ENCODE peak calls at places on chromosome 17, in nine cellular contexts. One of them, this sample, is unnamed.

GRCh38 chr17:79536212-79536840 is 74.5 kb downstream of the RBFOX3 start:
- DNase-seq in AG04450: no peak
- DNase-seq in heart right ventricle: no peak
- DNase-seq in left lung: no peak
- DNase-seq in tibial nerve: no peak
- DNase-seq in upper lobe of right lung: no peak
- DNase-seq in A549: no peak
- DNase-seq in SK-N-SH: peak
- DNase-seq in HCT116: no peak
- DNase-seq in this sample: peak

GRCh38 chr17:61149862-61150362 is 249.7 kb upstream of the TBX2 start:
- DNase-seq in tibial nerve: no peak
- DNase-seq in AG04450: no peak
- DNase-seq in heart right ventricle: no peak
- DNase-seq in HCT116: no peak
- DNase-seq in A549: no peak
- DNase-seq in left lung: no peak
- DNase-seq in upper lobe of right lung: no peak
- DNase-seq in SK-N-SH: peak
- DNase-seq in this sample: no peak

GRCh38 chr17:73005360-73005759 is 87.1 kb downstream of the SLC39A11 start:
- DNase-seq in upper lobe of right lung: no peak
- DNase-seq in AG04450: no peak
- DNase-seq in A549: no peak
- DNase-seq in tibial nerve: no peak
- DNase-seq in SK-N-SH: no peak
- DNase-seq in left lung: no peak
- DNase-seq in heart right ventricle: no peak
- DNase-seq in HCT116: no peak
- DNase-seq in this sample: no peak

GRCh38 chr17:75872434-75873351 is 5.7 kb downstream of the TRIM47 start:
- DNase-seq in AG04450: no peak
- DNase-seq in left lung: peak
- DNase-seq in SK-N-SH: peak
- DNase-seq in tibial nerve: peak
- DNase-seq in HCT116: no peak
- DNase-seq in upper lobe of right lung: peak
- DNase-seq in A549: peak
- DNase-seq in heart right ventricle: peak
- DNase-seq in this sample: peak

GRCh38 chr17:61164517-61164916 is 235.1 kb upstream of the TBX2 start:
- DNase-seq in HCT116: no peak
- DNase-seq in upper lobe of right lung: no peak
- DNase-seq in tibial nerve: no peak
- DNase-seq in heart right ventricle: no peak
- DNase-seq in left lung: no peak
- DNase-seq in SK-N-SH: no peak
- DNase-seq in AG04450: no peak
- DNase-seq in A549: no peak
- DNase-seq in this sample: no peak

GRCh38 chr17:76726231-76726765 is at the start of gene JMJD6:
- DNase-seq in AG04450: peak
- DNase-seq in heart right ventricle: peak
- DNase-seq in A549: peak
- DNase-seq in left lung: peak
- DNase-seq in HCT116: peak
- DNase-seq in upper lobe of right lung: peak
- DNase-seq in tibial nerve: peak
- DNase-seq in SK-N-SH: peak
- DNase-seq in this sample: peak

GRCh38 chr17:66567234-66568170 is 265.1 kb downstream of the PRKCA start:
- DNase-seq in AG04450: peak
- DNase-seq in left lung: peak
- DNase-seq in heart right ventricle: peak
- DNase-seq in SK-N-SH: peak
- DNase-seq in upper lobe of right lung: peak
- DNase-seq in HCT116: peak
- DNase-seq in tibial nerve: peak
- DNase-seq in A549: peak
- DNase-seq in this sample: peak

GRCh38 chr17:17682293-17682736 is 1.1 kb downstream of the RAI1 start:
- DNase-seq in heart right ventricle: peak
- DNase-seq in upper lobe of right lung: peak
- DNase-seq in AG04450: no peak
- DNase-seq in left lung: peak
- DNase-seq in A549: peak
- DNase-seq in SK-N-SH: peak
- DNase-seq in HCT116: no peak
- DNase-seq in tibial nerve: no peak
- DNase-seq in this sample: peak

GRCh38 chr17:50280068-50280467 is 5.8 kb downstream of the TMEM92 start:
- DNase-seq in heart right ventricle: no peak
- DNase-seq in AG04450: no peak
- DNase-seq in upper lobe of right lung: no peak
- DNase-seq in HCT116: no peak
- DNase-seq in left lung: no peak
- DNase-seq in A549: no peak
- DNase-seq in tibial nerve: no peak
- DNase-seq in SK-N-SH: no peak
- DNase-seq in this sample: no peak

GRCh38 chr17:61659437-61659836 is 68.4 kb upstream of the NACA2 start:
- DNase-seq in heart right ventricle: no peak
- DNase-seq in AG04450: no peak
- DNase-seq in tibial nerve: no peak
- DNase-seq in upper lobe of right lung: no peak
- DNase-seq in left lung: no peak
- DNase-seq in SK-N-SH: no peak
- DNase-seq in A549: no peak
- DNase-seq in HCT116: no peak
- DNase-seq in this sample: no peak

GRCh38 chr17:60817187-60817586 is 139.5 kb downstream of the BCAS3 start:
- DNase-seq in upper lobe of right lung: no peak
- DNase-seq in HCT116: no peak
- DNase-seq in heart right ventricle: no peak
- DNase-seq in left lung: no peak
- DNase-seq in AG04450: peak
- DNase-seq in SK-N-SH: no peak
- DNase-seq in A549: no peak
- DNase-seq in tibial nerve: no peak
- DNase-seq in this sample: no peak

GRCh38 chr17:18018411-18018921 is 20.5 kb downstream of the ATPAF2 start:
- DNase-seq in A549: no peak
- DNase-seq in HCT116: no peak
- DNase-seq in upper lobe of right lung: peak
- DNase-seq in heart right ventricle: no peak
- DNase-seq in SK-N-SH: no peak
- DNase-seq in tibial nerve: no peak
- DNase-seq in AG04450: no peak
- DNase-seq in left lung: no peak
- DNase-seq in this sample: no peak

GRCh38 chr17:182164-182751 is 808 bp upstream of the DOC2B start:
- DNase-seq in heart right ventricle: no peak
- DNase-seq in HCT116: no peak
- DNase-seq in A549: no peak
- DNase-seq in tibial nerve: no peak
- DNase-seq in upper lobe of right lung: peak
- DNase-seq in AG04450: no peak
- DNase-seq in left lung: peak
- DNase-seq in SK-N-SH: no peak
- DNase-seq in this sample: no peak

GRCh38 chr17:50603340-50603739 is 31.3 kb upstream of the ABCC3 start:
- DNase-seq in tibial nerve: no peak
- DNase-seq in AG04450: no peak
- DNase-seq in A549: peak
- DNase-seq in upper lobe of right lung: no peak
- DNase-seq in heart right ventricle: no peak
- DNase-seq in HCT116: no peak
- DNase-seq in SK-N-SH: peak
- DNase-seq in left lung: no peak
- DNase-seq in this sample: no peak

GRCh38 chr17:30958187-30958586 is 12.7 kb upstream of the RNF135 start:
- DNase-seq in SK-N-SH: no peak
- DNase-seq in AG04450: no peak
- DNase-seq in heart right ventricle: no peak
- DNase-seq in upper lobe of right lung: peak
- DNase-seq in left lung: no peak
- DNase-seq in HCT116: no peak
- DNase-seq in A549: no peak
- DNase-seq in tibial nerve: no peak
- DNase-seq in this sample: no peak

DNA sequence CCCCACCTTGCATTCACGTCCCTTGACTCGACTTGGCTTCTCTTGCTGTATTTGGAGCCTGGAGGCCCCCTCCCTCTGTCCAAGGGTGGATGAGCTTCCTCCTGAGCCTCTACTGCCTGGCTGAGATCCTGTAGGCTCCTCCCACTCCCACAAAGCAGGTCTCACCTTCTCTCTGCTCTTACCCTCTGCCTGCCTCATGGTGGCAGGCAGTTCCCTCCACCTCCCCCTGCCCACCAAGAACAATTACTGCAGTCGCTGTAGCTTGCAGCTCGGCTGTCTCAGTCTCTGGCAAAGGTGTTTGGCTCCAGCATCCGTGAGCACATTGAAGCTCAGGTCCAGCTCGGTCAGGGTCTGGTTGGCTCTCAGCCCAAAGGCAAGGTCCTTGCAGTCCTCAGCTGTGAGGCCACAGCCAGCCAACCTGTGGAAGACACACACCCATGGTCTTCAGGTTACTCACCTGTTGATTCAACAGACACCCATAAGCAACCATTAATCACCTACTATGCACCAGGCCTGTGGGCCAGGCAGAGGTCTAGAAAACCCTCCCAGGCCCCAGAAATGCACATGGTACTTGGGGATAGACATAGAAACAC is 42.6 kb downstream of the NLRP1 start:
- DNase-seq in left lung: no peak
- DNase-seq in AG04450: no peak
- DNase-seq in A549: no peak
- DNase-seq in upper lobe of right lung: peak
- DNase-seq in heart right ventricle: no peak
- DNase-seq in SK-N-SH: no peak
- DNase-seq in tibial nerve: no peak
- DNase-seq in HCT116: no peak
- DNase-seq in this sample: no peak
- TF ChIP-seq CTCF in left lung: no peak
- TF ChIP-seq CTCF in AG04450: no peak
- TF ChIP-seq CTCF in A549: no peak
- TF ChIP-seq CTCF in upper lobe of right lung: no peak
- TF ChIP-seq CTCF in heart right ventricle: no peak
- TF ChIP-seq CTCF in SK-N-SH: no peak
- TF ChIP-seq CTCF in tibial nerve: no peak
- TF ChIP-seq CTCF in HCT116: no peak
- TF ChIP-seq CTCF in this sample: no peak

DNA sequence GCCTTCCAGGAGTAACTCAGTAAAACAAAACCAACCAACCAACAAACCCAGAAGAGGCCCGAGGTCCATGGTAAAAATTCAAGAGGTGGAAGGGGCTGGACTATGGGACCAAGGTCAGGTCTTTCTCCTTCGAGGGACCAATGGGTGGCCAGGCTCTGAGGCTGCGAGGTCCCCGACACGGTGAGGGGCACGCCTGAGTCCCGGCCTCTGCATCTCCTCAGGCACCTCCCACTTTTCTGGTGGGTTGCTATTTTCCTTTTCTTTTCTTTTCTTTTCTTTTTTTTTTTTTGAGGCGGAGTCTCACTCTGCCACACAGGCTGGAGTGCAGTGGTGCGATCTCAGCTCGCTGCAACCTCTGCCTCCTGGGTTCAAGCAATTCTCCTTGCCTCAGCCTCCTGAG is 18.0 kb downstream of the CD7 start:
- DNase-seq in AG04450: no peak
- DNase-seq in tibial nerve: no peak
- DNase-seq in HCT116: no peak
- DNase-seq in A549: no peak
- DNase-seq in heart right ventricle: no peak
- DNase-seq in SK-N-SH: no peak
- DNase-seq in left lung: no peak
- DNase-seq in upper lobe of right lung: no peak
- DNase-seq in this sample: no peak
- H3K27ac ChIP-seq in AG04450: no peak
- H3K27ac ChIP-seq in tibial nerve: peak
- H3K27ac ChIP-seq in HCT116: peak
- H3K27ac ChIP-seq in A549: peak
- H3K27ac ChIP-seq in heart right ventricle: no peak
- H3K27ac ChIP-seq in SK-N-SH: no peak
- H3K27ac ChIP-seq in left lung: no peak
- H3K27ac ChIP-seq in upper lobe of right lung: no peak
- H3K27ac ChIP-seq in this sample: no peak

GRCh38 chr17:11539637-11540036 is 58.6 kb upstream of the DNAH9 start:
- DNase-seq in left lung: no peak
- DNase-seq in upper lobe of right lung: no peak
- DNase-seq in tibial nerve: no peak
- DNase-seq in HCT116: no peak
- DNase-seq in A549: no peak
- DNase-seq in SK-N-SH: peak
- DNase-seq in AG04450: no peak
- DNase-seq in heart right ventricle: no peak
- DNase-seq in this sample: no peak
- H3K4me3 ChIP-seq in left lung: no peak
- H3K4me3 ChIP-seq in upper lobe of right lung: no peak
- H3K4me3 ChIP-seq in tibial nerve: no peak
- H3K4me3 ChIP-seq in HCT116: no peak
- H3K4me3 ChIP-seq in A549: no peak
- H3K4me3 ChIP-seq in SK-N-SH: no peak
- H3K4me3 ChIP-seq in AG04450: no peak
- H3K4me3 ChIP-seq in heart right ventricle: no peak
- H3K4me3 ChIP-seq in this sample: no peak

GRCh38 chr17:57868007-57868774 is 18.3 kb upstream of the MRPS23 start:
- DNase-seq in HCT116: peak
- DNase-seq in left lung: peak
- DNase-seq in heart right ventricle: peak
- DNase-seq in AG04450: peak
- DNase-seq in upper lobe of right lung: no peak
- DNase-seq in SK-N-SH: peak
- DNase-seq in A549: peak
- DNase-seq in tibial nerve: peak
- DNase-seq in this sample: no peak
- TF ChIP-seq CTCF in HCT116: no peak
- TF ChIP-seq CTCF in left lung: no peak
- TF ChIP-seq CTCF in heart right ventricle: peak
- TF ChIP-seq CTCF in AG04450: peak
- TF ChIP-seq CTCF in upper lobe of right lung: peak
- TF ChIP-seq CTCF in SK-N-SH: peak
- TF ChIP-seq CTCF in A549: peak
- TF ChIP-seq CTCF in tibial nerve: peak
- TF ChIP-seq CTCF in this sample: no peak

This sample was measured in dorsolateral prefrontal cortex.